ENCODE peak calls at places on chromosomes 2 and 18, in seven cellular contexts. G, J, U, W, D, S and Z are unnamed samples.

GRCh38 chr2:67565761-67566160 is 168.6 kb downstream of the ETAA1 start:
- DNase-seq in G (peak), J (no peak), U (no peak), W (no peak), D (no peak), S (no peak), Z (peak)

GRCh38 chr2:23510471-23510870 is 125.5 kb downstream of the KLHL29 start:
- DNase-seq in G (no peak), J (no peak), U (no peak), W (no peak), D (no peak), S (peak), Z (no peak)

GRCh38 chr18:48666613-48667012 is 127.8 kb downstream of the CTIF start:
- DNase-seq in G (no peak), J (no peak), U (no peak), W (no peak), D (no peak), S (no peak), Z (no peak)

GRCh38 chr2:233456934-233457333 is 102.6 kb downstream of the DGKD start:
- DNase-seq in G (no peak), J (no peak), U (no peak), W (no peak), D (no peak), S (no peak), Z (no peak)

GRCh38 chr18:55235094-55235461 is 275.8 kb upstream of the CCDC68 start:
- DNase-seq in G (no peak), J (no peak), U (no peak), W (no peak), D (no peak), S (no peak), Z (no peak)

GRCh38 chr18:49041677-49042570 is 91.2 kb upstream of the SMAD7 start:
- DNase-seq in G (peak), J (peak), U (peak), W (peak), D (peak), S (peak), Z (no peak)

GRCh38 chr18:26470011-26470637 is 78.2 kb downstream of the KCTD1 start:
- DNase-seq in G (no peak), J (no peak), U (no peak), W (no peak), D (no peak), S (peak), Z (peak)

GRCh38 chr2:176473177-176473576 is 203.9 kb downstream of the MTX2 start:
- DNase-seq in G (peak), J (peak), U (no peak), W (no peak), D (peak), S (no peak), Z (no peak)

GRCh38 chr18:51137891-51138290 is 59.6 kb downstream of the MEX3C start:
- DNase-seq in G (no peak), J (no peak), U (no peak), W (no peak), D (no peak), S (no peak), Z (no peak)

GRCh38 chr18:67932261-67932660 is 415.7 kb upstream of the DSEL start:
- DNase-seq in G (no peak), J (no peak), U (no peak), W (no peak), D (no peak), S (no peak), Z (no peak)

GRCh38 chr18:69897397-69898108 is 50.1 kb downstream of the CD226 start:
- DNase-seq in G (no peak), J (no peak), U (no peak), W (no peak), D (no peak), S (no peak), Z (no peak)

GRCh38 chr2:102632380-102633175 is 13.2 kb downstream of the SLC9A2 start:
- DNase-seq in G (no peak), J (no peak), U (no peak), W (no peak), D (no peak), S (no peak), Z (no peak)

GRCh38 chr2:109269956-109270757 is 141.2 kb downstream of the SH3RF3 start:
- DNase-seq in G (no peak), J (no peak), U (peak), W (no peak), D (peak), S (no peak), Z (no peak)

GRCh38 chr2:191846787-191847620 is at the start of gene CAVIN2:
- DNase-seq in G (peak), J (peak), U (peak), W (no peak), D (peak), S (no peak), Z (peak)

GRCh38 chr2:58976374-58977055 is 735.4 kb upstream of the FANCL start:
- DNase-seq in G (no peak), J (no peak), U (no peak), W (no peak), D (no peak), S (no peak), Z (no peak)

GRCh38 chr2:28395334-28396061 is 2.8 kb downstream of the FOSL2 start:
- DNase-seq in G (peak), J (peak), U (peak), W (no peak), D (peak), S (no peak), Z (no peak)

GRCh38 chr18:22337311-22337710 is 80.4 kb downstream of the CTAGE1 start:
- DNase-seq in G (peak), J (no peak), U (no peak), W (no peak), D (no peak), S (no peak), Z (no peak)

GRCh38 chr18:26301681-26302080 is 75.4 kb downstream of the TAF4B start:
- DNase-seq in G (peak), J (no peak), U (no peak), W (no peak), D (peak), S (no peak), Z (peak)

DNA sequence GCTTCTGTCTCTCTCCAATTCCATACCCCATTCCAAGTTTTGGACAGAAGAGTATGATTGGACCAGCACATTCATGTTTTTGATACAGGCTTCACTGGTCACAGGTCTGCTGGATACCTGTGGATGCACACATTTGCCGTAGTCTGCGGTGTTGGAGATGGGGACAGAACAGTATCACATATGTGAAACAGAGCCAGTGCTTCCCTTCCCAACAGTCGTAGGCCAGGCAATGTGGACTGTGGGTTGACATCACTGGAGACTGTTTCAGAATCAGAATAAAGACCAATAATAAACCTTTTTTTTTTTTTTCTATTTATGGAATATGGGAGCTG is 18.7 kb downstream of the ACSL3 start:
- DNase-seq in G (no peak), J (no peak), U (no peak), W (no peak), D (no peak), S (no peak), Z (no peak)
- H3K4me3 ChIP-seq in G (no peak), J (no peak), U (no peak), W (no peak), D (no peak), S (no peak), Z (no peak)

GRCh38 chr2:105747997-105748396 is 3.3 kb downstream of the NCK2 start:
- DNase-seq in G (no peak), J (no peak), U (no peak), W (no peak), D (no peak), S (no peak), Z (no peak)

GRCh38 chr2:105744909-105745853 is at the start of gene NCK2:
- DNase-seq in G (peak), J (peak), U (no peak), W (peak), D (no peak), S (peak), Z (no peak)

GRCh38 chr2:105748564-105748963 is 3.9 kb downstream of the NCK2 start:
- DNase-seq in G (no peak), J (no peak), U (no peak), W (no peak), D (no peak), S (no peak), Z (no peak)

GRCh38 chr2:105746177-105747080 is 1.7 kb downstream of the NCK2 start:
- DNase-seq in G (no peak), J (peak), U (peak), W (peak), D (peak), S (peak), Z (no peak)

DNA sequence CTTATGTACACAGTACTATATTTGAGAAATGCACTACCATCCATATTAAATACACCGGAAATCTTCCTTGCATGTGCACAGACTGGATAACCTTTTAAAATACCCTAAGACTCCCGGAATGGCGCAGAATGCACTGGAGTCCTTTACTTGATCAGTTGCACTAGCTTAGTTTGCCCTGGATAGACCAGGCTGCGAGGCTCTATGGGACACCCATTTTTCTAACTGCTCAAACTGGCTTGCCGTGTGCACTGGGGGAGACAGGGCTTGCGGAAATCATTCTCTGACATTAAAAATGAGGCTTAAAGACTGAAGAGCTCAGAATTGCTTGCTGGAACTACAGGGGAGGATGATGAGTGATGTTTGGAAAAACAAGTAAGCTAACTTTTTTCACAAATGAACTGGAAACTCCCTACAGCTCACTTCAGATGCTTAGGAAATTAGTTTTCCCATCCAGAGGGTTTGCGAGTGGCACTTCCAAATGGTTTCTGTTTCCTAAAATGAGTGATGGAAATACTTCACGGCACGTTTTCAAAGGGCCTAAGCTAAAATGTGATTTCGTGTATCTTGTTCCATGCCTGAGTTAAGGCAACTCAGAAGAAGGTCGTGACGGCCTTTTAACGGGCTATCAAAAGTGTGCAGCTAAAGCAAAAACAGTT is 2.7 kb downstream of the NCK2 start:
- DNase-seq in G (no peak), J (no peak), U (no peak), W (no peak), D (no peak), S (no peak), Z (no peak)
- H3K4me3 ChIP-seq in G (no peak), J (no peak), U (no peak), W (peak), D (no peak), S (no peak), Z (no peak)

GRCh38 chr2:219418570-219419189 is 503 bp downstream of the DES start:
- DNase-seq in G (no peak), J (peak), U (no peak), W (no peak), D (no peak), S (no peak), Z (no peak)
- H3K4me3 ChIP-seq in G (no peak), J (no peak), U (peak), W (no peak), D (peak), S (no peak), Z (peak)

GRCh38 chr2:31580321-31581117 is at the start of gene SRD5A2:
- DNase-seq in G (no peak), J (no peak), U (no peak), W (no peak), D (no peak), S (no peak), Z (no peak)
- H3K4me3 ChIP-seq in G (no peak), J (no peak), U (no peak), W (no peak), D (no peak), S (no peak), Z (no peak)

DNA sequence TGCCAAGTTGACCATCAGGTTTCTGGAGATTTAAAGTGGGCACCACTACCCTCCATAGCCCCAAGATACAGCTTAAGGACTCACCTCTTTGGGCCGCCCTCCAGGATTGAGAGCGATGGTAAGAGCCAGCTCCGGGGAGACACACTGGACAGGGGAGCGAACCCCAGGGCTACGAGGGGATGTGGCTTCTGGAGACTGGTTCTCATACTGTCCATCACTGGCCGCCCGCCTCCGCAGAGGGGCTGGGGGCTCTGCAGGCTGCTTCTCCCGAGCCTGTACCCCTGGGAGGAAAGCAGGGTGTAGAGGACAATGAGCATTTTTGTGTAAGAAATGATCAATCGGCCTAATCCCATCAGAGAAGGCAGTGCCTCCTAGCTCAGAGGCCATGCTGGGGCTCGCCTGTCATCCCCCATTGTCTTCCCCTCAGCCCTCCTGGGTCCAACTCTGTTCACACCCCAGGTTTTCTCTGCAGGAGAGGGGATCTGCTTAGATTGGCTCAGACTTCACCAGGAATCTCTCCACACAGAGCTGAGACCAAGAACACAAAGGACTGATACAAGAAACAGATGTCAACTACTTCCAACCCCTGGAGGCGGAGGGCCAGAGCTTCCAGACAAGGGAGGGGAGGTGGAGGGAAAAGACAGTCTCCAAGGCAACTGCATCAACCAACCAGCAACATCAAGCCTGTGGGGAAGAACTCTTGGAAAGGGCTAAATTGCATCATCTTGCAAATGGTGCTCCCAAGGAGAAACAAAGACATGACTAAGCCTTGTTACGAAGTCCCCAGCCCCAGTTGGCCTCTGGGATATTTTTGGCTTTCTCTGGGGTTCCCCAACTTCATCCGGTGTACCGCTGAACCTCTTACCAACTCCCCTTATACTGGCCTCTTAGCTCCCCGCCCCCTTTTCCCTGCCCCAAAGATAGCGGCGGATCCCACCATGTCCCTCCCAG is 166.6 kb downstream of the TNS1 start:
- DNase-seq in G (peak), J (peak), U (peak), W (no peak), D (peak), S (no peak), Z (peak)
- H3K4me3 ChIP-seq in G (no peak), J (no peak), U (no peak), W (no peak), D (no peak), S (no peak), Z (no peak)

GRCh38 chr2:205025580-205026240 is 480.4 kb downstream of the PARD3B start:
- DNase-seq in G (no peak), J (no peak), U (no peak), W (no peak), D (no peak), S (no peak), Z (no peak)
- H3K4me3 ChIP-seq in G (no peak), J (no peak), U (peak), W (no peak), D (no peak), S (no peak), Z (no peak)